ENCODE peak calls at places on chromosomes 16 and 17, in five cellular contexts. M, S, L, G and J are unnamed samples.

GRCh38 chr16:74561626-74562025 is 45.3 kb downstream of the GLG1 start:
- DNase-seq in M (no peak), S (no peak), L (no peak), G (no peak), J (no peak)

GRCh38 chr17:15883617-15884111 is 61.3 kb upstream of the ADORA2B start:
- DNase-seq in M (no peak), S (no peak), L (no peak), G (no peak), J (peak; percentile 52)

GRCh38 chr17:7308625-7309433 is 1.4 kb downstream of the EIF5A start:
- DNase-seq in M (no peak), S (peak; percentile 42), L (peak; percentile 67), G (peak; percentile 77), J (peak; percentile 61)

GRCh38 chr17:65027305-65027704 is 29.2 kb downstream of the GNA13 start:
- DNase-seq in M (peak; percentile 17), S (peak; percentile 54), L (peak; percentile 45), G (peak; percentile 52), J (no peak)

GRCh38 chr17:40360091-40360490 is 4.4 kb downstream of the GJD3 start:
- DNase-seq in M (no peak), S (no peak), L (no peak), G (no peak), J (no peak)

GRCh38 chr17:19247423-19247822 is 10.3 kb downstream of the EPN2 start:
- DNase-seq in M (no peak), S (no peak), L (no peak), G (peak; percentile 39), J (no peak)

GRCh38 chr17:67983289-67983688 is 13.0 kb downstream of the C17orf58 start:
- DNase-seq in M (no peak), S (no peak), L (no peak), G (no peak), J (no peak)

GRCh38 chr16:29824589-29825144 is 4.4 kb downstream of the MVP start:
- DNase-seq in M (no peak), S (no peak), L (no peak), G (no peak), J (no peak)

GRCh38 chr16:86100205-86101134 is 201.5 kb downstream of the IRF8 start:
- DNase-seq in M (no peak), S (no peak), L (no peak), G (no peak), J (no peak)

GRCh38 chr16:57265850-57266530 is 18.5 kb downstream of the PLLP start:
- DNase-seq in M (no peak), S (peak; percentile 87), L (no peak), G (peak; percentile 91), J (no peak)

GRCh38 chr17:18185391-18185790 is 1.8 kb downstream of the ALKBH5 start:
- DNase-seq in M (no peak), S (no peak), L (no peak), G (no peak), J (no peak)

GRCh38 chr16:12801511-12802042 is 2.1 kb downstream of the CPPED1 start:
- DNase-seq in M (no peak), S (peak; percentile 17), L (peak; percentile 73), G (no peak), J (peak; percentile 91)

GRCh38 chr16:16992986-16993783 is 477.6 kb downstream of the XYLT1 start:
- DNase-seq in M (no peak), S (no peak), L (peak; percentile 20), G (no peak), J (no peak)

GRCh38 chr16:71456801-71457200 is 5.2 kb downstream of the ZNF23 start:
- DNase-seq in M (no peak), S (no peak), L (no peak), G (no peak), J (no peak)

GRCh38 chr16:55056585-55057520 is 126.2 kb downstream of the IRX5 start:
- DNase-seq in M (no peak), S (no peak), L (no peak), G (peak; percentile 87), J (no peak)

GRCh38 chr17:19386276-19386863 is 620 bp downstream of the MFAP4 start:
- DNase-seq in M (no peak), S (no peak), L (no peak), G (peak; percentile 39), J (peak; percentile 80)

GRCh38 chr16:11781773-11782172 is 15.3 kb downstream of the ZC3H7A start:
- DNase-seq in M (no peak), S (no peak), L (peak; percentile 51), G (peak; percentile 39), J (no peak)

GRCh38 chr16:30787613-30788378 is 791 bp upstream of the ZNF629 start:
- DNase-seq in M (no peak), S (no peak), L (no peak), G (no peak), J (no peak)

GRCh38 chr17:6796887-6797490 is 21.0 kb downstream of the FBXO39 start:
- DNase-seq in M (no peak), S (no peak), L (no peak), G (no peak), J (no peak)

GRCh38 chr17:65039349-65039988 is 17.1 kb downstream of the GNA13 start:
- DNase-seq in M (no peak), S (no peak), L (peak; percentile 68), G (no peak), J (no peak)

GRCh38 chr17:76997981-76998531 is 129.9 kb downstream of the MGAT5B start:
- DNase-seq in M (no peak), S (no peak), L (peak; percentile 71), G (peak; percentile 12), J (no peak)

GRCh38 chr17:72555052-72555451 is 434.2 kb downstream of the SOX9 start:
- DNase-seq in M (no peak), S (no peak), L (no peak), G (no peak), J (no peak)

GRCh38 chr17:71224824-71225575 is 895.8 kb upstream of the SOX9 start:
- DNase-seq in M (no peak), S (no peak), L (no peak), G (peak; percentile 59), J (no peak)

GRCh38 chr17:67531291-67531690 is 154.2 kb downstream of the PITPNC1 start:
- DNase-seq in M (no peak), S (no peak), L (no peak), G (peak; percentile 50), J (no peak)

GRCh38 chr17:18181358-18181757 is 2.3 kb upstream of the ALKBH5 start:
- DNase-seq in M (no peak), S (no peak), L (no peak), G (no peak), J (no peak)

GRCh38 chr17:42251115-42251514 is 25.1 kb downstream of the STAT5B start:
- DNase-seq in M (no peak), S (peak; percentile 48), L (no peak), G (no peak), J (no peak)

GRCh38 chr17:3796110-3796821 is 4.7 kb downstream of the ITGAE start:
- DNase-seq in M (no peak), S (no peak), L (peak; percentile 90), G (no peak), J (no peak)
- TF ChIP-seq GABPA in M (no peak), S (no peak), L (no peak), G (no peak), J (no peak)

DNA sequence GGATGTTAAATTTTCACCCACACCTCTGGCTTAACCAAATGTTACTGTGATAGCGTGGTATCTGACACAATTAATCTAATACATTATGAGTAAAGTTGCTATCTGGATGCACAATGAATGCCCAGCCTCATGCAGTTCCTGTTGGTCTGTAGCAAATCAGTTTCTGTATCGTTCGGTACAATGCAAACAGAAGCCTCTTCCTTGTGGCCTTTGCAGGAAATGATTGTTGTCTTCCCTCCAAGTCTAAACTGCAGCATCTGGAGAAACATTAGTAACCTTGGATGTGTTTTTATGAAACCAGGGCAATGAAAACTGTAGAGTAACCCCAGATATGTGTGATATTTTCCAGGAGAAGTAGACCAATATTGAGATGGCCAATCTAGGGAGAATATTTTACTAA is 46.8 kb downstream of the CYB561 start:
- DNase-seq in M (no peak), S (no peak), L (no peak), G (peak; percentile 50), J (no peak)
- TF ChIP-seq GABPA in M (no peak), S (no peak), L (no peak), G (no peak), J (no peak)

GRCh38 chr17:82177276-82177675 is 35.4 kb downstream of the CCDC57 start:
- DNase-seq in M (no peak), S (no peak), L (no peak), G (no peak), J (no peak)

GRCh38 chr17:82175951-82176350 is 36.7 kb downstream of the CCDC57 start:
- DNase-seq in M (no peak), S (no peak), L (no peak), G (no peak), J (no peak)

GRCh38 chr17:82178499-82179290 is 33.9 kb downstream of the CCDC57 start:
- DNase-seq in M (no peak), S (no peak), L (no peak), G (no peak), J (no peak)

GRCh38 chr17:82179412-82179811 is 33.2 kb downstream of the CCDC57 start:
- DNase-seq in M (no peak), S (no peak), L (no peak), G (no peak), J (no peak)

DNA sequence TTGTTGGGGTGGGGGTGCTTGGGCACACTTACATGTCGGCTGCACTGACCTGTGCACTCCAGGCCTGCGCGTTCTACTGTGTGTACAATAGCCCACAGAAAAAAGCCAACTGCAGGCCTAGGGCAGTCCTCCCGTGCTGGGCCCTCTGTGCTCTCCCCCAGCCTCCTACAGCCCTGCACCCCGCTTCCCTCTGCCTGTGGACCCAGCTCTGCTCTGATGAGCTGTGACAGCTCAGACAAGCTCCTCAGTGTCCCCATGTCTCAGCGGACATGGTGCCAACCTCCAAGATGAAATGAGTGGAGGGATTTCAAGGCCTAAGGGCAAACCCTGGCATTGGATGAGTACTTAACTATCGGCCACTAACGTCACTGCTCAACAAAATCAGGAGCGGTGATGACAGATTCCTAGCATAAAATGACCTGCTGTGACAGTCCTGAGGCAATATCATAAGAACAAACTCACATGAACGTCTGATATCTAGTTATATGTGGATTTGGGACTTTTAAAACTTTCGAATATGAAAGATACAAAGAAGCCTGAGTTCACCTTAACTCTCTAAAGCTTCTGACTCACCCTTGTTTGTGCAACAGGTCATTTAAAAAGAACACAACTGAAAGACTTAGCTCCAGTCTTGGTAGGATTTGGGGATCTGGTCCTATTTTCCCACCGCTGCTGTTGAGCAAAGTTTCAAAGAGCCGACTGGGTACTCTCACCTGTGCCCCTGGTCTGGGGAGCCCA is 34.7 kb downstream of the CCDC57 start:
- DNase-seq in M (no peak), S (no peak), L (no peak), G (no peak), J (no peak)
- TF ChIP-seq GABPA in M (no peak), S (no peak), L (no peak), G (no peak), J (no peak)

DNA sequence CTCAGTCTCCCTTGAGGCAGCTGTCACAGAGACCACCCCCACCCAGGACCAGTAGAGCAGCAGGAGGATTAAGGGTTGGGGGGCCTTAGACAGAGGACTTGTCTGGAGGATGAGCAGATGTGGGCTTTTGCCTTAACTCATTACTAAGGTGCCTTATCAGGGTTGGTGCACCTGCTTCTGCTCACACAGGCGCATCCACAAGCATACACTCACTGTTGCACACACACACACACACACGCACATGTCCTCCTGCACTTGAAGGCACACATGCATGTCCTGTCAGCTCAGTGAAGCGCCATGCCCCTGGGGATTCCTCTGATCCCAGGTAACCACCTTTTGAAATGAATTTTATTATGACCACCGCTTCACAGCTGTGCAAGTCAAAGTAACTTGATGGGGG is 1.2 kb downstream of the GFAP start:
- DNase-seq in M (no peak), S (peak; percentile 55), L (no peak), G (no peak), J (no peak)
- TF ChIP-seq GABPA in M (no peak), S (no peak), L (no peak), G (no peak), J (no peak)

GRCh38 chr17:55717898-55718735 is 4.5 kb downstream of the TMEM100 start:
- DNase-seq in M (peak; percentile 67), S (peak; percentile 50), L (no peak), G (peak; percentile 54), J (peak; percentile 66)
- TF ChIP-seq GABPA in M (no peak), S (no peak), L (no peak), G (no peak), J (peak; percentile 14)